ENCODE peak calls at places on chromosomes 6 and 20, in seven cellular contexts. U, B, M, K, C, Q and F are unnamed samples.

GRCh38 chr6:54813901-54814300 is 32.7 kb upstream of the FAM83B start:
- DNase-seq in C (no peak), Q (no peak), U (no peak), K (no peak), B (no peak), M (no peak), F (no peak)

GRCh38 chr6:158649289-158650143 is at the start of gene SYTL3:
- DNase-seq in U (peak), Q (no peak), C (peak), B (peak), M (no peak), K (no peak), F (peak)

GRCh38 chr6:15435468-15435867 is 189.6 kb downstream of the JARID2 start:
- DNase-seq in C (no peak), U (no peak), M (no peak), K (no peak), B (no peak), Q (no peak), F (no peak)

GRCh38 chr6:167554854-167555253 is 230.0 kb downstream of the TTLL2 start:
- DNase-seq in C (no peak), U (no peak), Q (no peak), M (no peak), K (no peak), B (no peak), F (no peak)

GRCh38 chr6:2162089-2162465 is 83.3 kb downstream of the GMDS start:
- DNase-seq in Q (no peak), U (no peak), K (no peak), B (no peak), C (no peak), M (no peak), F (no peak)

GRCh38 chr6:168061269-168062210 is 17.5 kb downstream of the FRMD1 start:
- DNase-seq in U (no peak), Q (no peak), K (no peak), M (no peak), B (peak), C (no peak), F (no peak)

GRCh38 chr6:162363757-162364156 is 363.8 kb downstream of the PRKN start:
- DNase-seq in U (no peak), Q (no peak), K (no peak), B (no peak), M (no peak), C (no peak), F (no peak)

GRCh38 chr6:34246249-34246562 is 2.6 kb downstream of the SMIM29 start:
- DNase-seq in K (no peak), M (no peak), U (no peak), B (no peak), Q (no peak), C (no peak), F (no peak)

GRCh38 chr6:130417951-130418350 is 52.1 kb downstream of the TMEM200A start:
- DNase-seq in B (no peak), C (no peak), K (no peak), M (no peak), Q (no peak), U (no peak), F (no peak)

GRCh38 chr6:20454201-20454824 is 52.6 kb downstream of the E2F3 start:
- DNase-seq in B (no peak), C (peak), Q (no peak), M (no peak), U (no peak), K (no peak), F (no peak)

GRCh38 chr20:7893019-7893730 is 47.1 kb downstream of the HAO1 start:
- DNase-seq in U (no peak), M (no peak), B (no peak), C (no peak), K (no peak), Q (no peak), F (no peak)

GRCh38 chr20:19828233-19828632 is 70.2 kb downstream of the RIN2 start:
- DNase-seq in M (no peak), Q (no peak), B (peak), C (no peak), U (no peak), K (no peak), F (peak)

GRCh38 chr20:38855356-38855755 is 49.9 kb downstream of the PPP1R16B start:
- DNase-seq in Q (no peak), U (no peak), M (no peak), K (no peak), B (no peak), C (no peak), F (no peak)

GRCh38 chr6:111764238-111765182 is 108.7 kb downstream of the FYN start:
- DNase-seq in C (peak), Q (no peak), K (no peak), M (no peak), U (peak), B (no peak), F (peak)

GRCh38 chr6:466564-466963 is 75.0 kb downstream of the IRF4 start:
- DNase-seq in K (no peak), C (no peak), Q (no peak), U (no peak), M (no peak), B (no peak), F (no peak)

GRCh38 chr6:43733471-43734293 is 36.3 kb upstream of the VEGFA start:
- DNase-seq in K (no peak), B (no peak), Q (no peak), C (peak), M (no peak), U (peak), F (peak)

GRCh38 chr6:135535989-135536414 is 38.5 kb upstream of the AHI1 start:
- DNase-seq in M (peak), K (no peak), Q (no peak), B (peak), C (peak), U (peak), F (no peak)

GRCh38 chr20:3932277-3933073 is 43.3 kb downstream of the PANK2 start:
- DNase-seq in Q (no peak), K (no peak), U (no peak), C (no peak), M (no peak), B (peak), F (no peak)